ENCODE peak calls at places on chromosomes 7 and 10, in ten cellular contexts. One of them, this sample, is unnamed.

GRCh38 chr7:149662591-149663095 is 110.7 kb downstream of the ZNF467 start:
- DNase-seq in substantia nigra: no peak
- DNase-seq in HL-60: peak
- DNase-seq in tibial nerve: peak
- DNase-seq in heart left ventricle: peak
- DNase-seq in T-helper 9 cell: peak
- DNase-seq in fibroblast of lung: peak
- DNase-seq in cardiac muscle cell: peak
- DNase-seq in fibroblast of mammary gland: peak
- DNase-seq in H54: peak
- DNase-seq in this sample: no peak

GRCh38 chr7:87344446-87344845 is 1.0 kb upstream of the CROT start:
- DNase-seq in heart left ventricle: no peak
- DNase-seq in H54: no peak
- DNase-seq in fibroblast of lung: no peak
- DNase-seq in T-helper 9 cell: no peak
- DNase-seq in cardiac muscle cell: no peak
- DNase-seq in tibial nerve: no peak
- DNase-seq in fibroblast of mammary gland: no peak
- DNase-seq in HL-60: no peak
- DNase-seq in substantia nigra: no peak
- DNase-seq in this sample: no peak

GRCh38 chr7:151408839-151409554 is 841 bp downstream of the WDR86 start:
- DNase-seq in tibial nerve: no peak
- DNase-seq in fibroblast of lung: peak
- DNase-seq in fibroblast of mammary gland: peak
- DNase-seq in cardiac muscle cell: peak
- DNase-seq in substantia nigra: no peak
- DNase-seq in H54: no peak
- DNase-seq in HL-60: no peak
- DNase-seq in T-helper 9 cell: peak
- DNase-seq in heart left ventricle: no peak
- DNase-seq in this sample: no peak

GRCh38 chr7:157441023-157441399 is 104.2 kb downstream of the DNAJB6 start:
- DNase-seq in HL-60: no peak
- DNase-seq in H54: no peak
- DNase-seq in heart left ventricle: no peak
- DNase-seq in tibial nerve: no peak
- DNase-seq in fibroblast of lung: no peak
- DNase-seq in fibroblast of mammary gland: no peak
- DNase-seq in cardiac muscle cell: no peak
- DNase-seq in substantia nigra: no peak
- DNase-seq in T-helper 9 cell: no peak
- DNase-seq in this sample: no peak

GRCh38 chr7:48938539-48938938 is 14.2 kb downstream of the CDC14C start:
- DNase-seq in heart left ventricle: peak
- DNase-seq in cardiac muscle cell: peak
- DNase-seq in T-helper 9 cell: no peak
- DNase-seq in fibroblast of mammary gland: peak
- DNase-seq in H54: peak
- DNase-seq in tibial nerve: peak
- DNase-seq in HL-60: no peak
- DNase-seq in fibroblast of lung: peak
- DNase-seq in substantia nigra: no peak
- DNase-seq in this sample: peak

GRCh38 chr7:41629711-41630111 is 73.2 kb downstream of the INHBA start:
- DNase-seq in HL-60: no peak
- DNase-seq in heart left ventricle: no peak
- DNase-seq in fibroblast of lung: peak
- DNase-seq in T-helper 9 cell: no peak
- DNase-seq in substantia nigra: no peak
- DNase-seq in cardiac muscle cell: no peak
- DNase-seq in fibroblast of mammary gland: peak
- DNase-seq in H54: no peak
- DNase-seq in tibial nerve: no peak
- DNase-seq in this sample: no peak

GRCh38 chr7:132891554-132891953 is 190.3 kb downstream of the CHCHD3 start:
- DNase-seq in cardiac muscle cell: no peak
- DNase-seq in HL-60: no peak
- DNase-seq in T-helper 9 cell: no peak
- DNase-seq in H54: no peak
- DNase-seq in substantia nigra: no peak
- DNase-seq in tibial nerve: no peak
- DNase-seq in fibroblast of lung: no peak
- DNase-seq in fibroblast of mammary gland: no peak
- DNase-seq in heart left ventricle: no peak
- DNase-seq in this sample: no peak

GRCh38 chr10:104029528-104029875 is 56.2 kb downstream of the COL17A1 start:
- DNase-seq in T-helper 9 cell: no peak
- DNase-seq in fibroblast of mammary gland: peak
- DNase-seq in H54: no peak
- DNase-seq in tibial nerve: peak
- DNase-seq in cardiac muscle cell: peak
- DNase-seq in fibroblast of lung: no peak
- DNase-seq in substantia nigra: no peak
- DNase-seq in heart left ventricle: peak
- DNase-seq in HL-60: no peak
- DNase-seq in this sample: no peak

GRCh38 chr10:119761106-119761505 is 35.3 kb downstream of the INPP5F start:
- DNase-seq in fibroblast of lung: peak
- DNase-seq in tibial nerve: no peak
- DNase-seq in HL-60: no peak
- DNase-seq in cardiac muscle cell: peak
- DNase-seq in heart left ventricle: no peak
- DNase-seq in T-helper 9 cell: no peak
- DNase-seq in H54: peak
- DNase-seq in fibroblast of mammary gland: peak
- DNase-seq in substantia nigra: no peak
- DNase-seq in this sample: peak

GRCh38 chr7:53426145-53426750 is 390.8 kb downstream of the POM121L12 start:
- DNase-seq in fibroblast of mammary gland: no peak
- DNase-seq in cardiac muscle cell: no peak
- DNase-seq in T-helper 9 cell: no peak
- DNase-seq in tibial nerve: no peak
- DNase-seq in HL-60: no peak
- DNase-seq in heart left ventricle: no peak
- DNase-seq in fibroblast of lung: no peak
- DNase-seq in substantia nigra: no peak
- DNase-seq in H54: no peak
- DNase-seq in this sample: no peak

GRCh38 chr10:117424789-117425649 is 49.8 kb upstream of the PDZD8 start:
- DNase-seq in cardiac muscle cell: no peak
- DNase-seq in tibial nerve: no peak
- DNase-seq in substantia nigra: no peak
- DNase-seq in H54: no peak
- DNase-seq in heart left ventricle: no peak
- DNase-seq in T-helper 9 cell: no peak
- DNase-seq in fibroblast of lung: no peak
- DNase-seq in HL-60: no peak
- DNase-seq in fibroblast of mammary gland: no peak
- DNase-seq in this sample: no peak

GRCh38 chr7:45922810-45923209 is 1.7 kb upstream of the IGFBP3 start:
- DNase-seq in cardiac muscle cell: peak
- DNase-seq in fibroblast of lung: peak
- DNase-seq in fibroblast of mammary gland: no peak
- DNase-seq in tibial nerve: no peak
- DNase-seq in HL-60: no peak
- DNase-seq in H54: no peak
- DNase-seq in heart left ventricle: peak
- DNase-seq in substantia nigra: no peak
- DNase-seq in T-helper 9 cell: no peak
- DNase-seq in this sample: no peak

GRCh38 chr10:48551796-48552591 is 52.9 kb downstream of the ARHGAP22 start:
- DNase-seq in substantia nigra: no peak
- DNase-seq in tibial nerve: peak
- DNase-seq in fibroblast of mammary gland: peak
- DNase-seq in T-helper 9 cell: no peak
- DNase-seq in heart left ventricle: peak
- DNase-seq in fibroblast of lung: peak
- DNase-seq in H54: peak
- DNase-seq in cardiac muscle cell: peak
- DNase-seq in HL-60: peak
- DNase-seq in this sample: no peak

GRCh38 chr7:27166475-27167169 is 1.3 kb upstream of the HOXA9 start:
- DNase-seq in substantia nigra: no peak
- DNase-seq in cardiac muscle cell: no peak
- DNase-seq in T-helper 9 cell: no peak
- DNase-seq in HL-60: no peak
- DNase-seq in H54: no peak
- DNase-seq in fibroblast of mammary gland: peak
- DNase-seq in fibroblast of lung: no peak
- DNase-seq in tibial nerve: no peak
- DNase-seq in heart left ventricle: no peak
- DNase-seq in this sample: no peak

GRCh38 chr10:103693070-103693811 is 162.1 kb downstream of the SH3PXD2A start:
- DNase-seq in substantia nigra: no peak
- DNase-seq in heart left ventricle: no peak
- DNase-seq in tibial nerve: no peak
- DNase-seq in H54: no peak
- DNase-seq in fibroblast of mammary gland: no peak
- DNase-seq in cardiac muscle cell: no peak
- DNase-seq in fibroblast of lung: peak
- DNase-seq in HL-60: no peak
- DNase-seq in T-helper 9 cell: peak
- DNase-seq in this sample: no peak

GRCh38 chr10:46520381-46520780 is 36.1 kb downstream of the GPRIN2 start:
- DNase-seq in cardiac muscle cell: no peak
- DNase-seq in substantia nigra: no peak
- DNase-seq in fibroblast of mammary gland: no peak
- DNase-seq in heart left ventricle: no peak
- DNase-seq in T-helper 9 cell: no peak
- DNase-seq in HL-60: no peak
- DNase-seq in tibial nerve: no peak
- DNase-seq in fibroblast of lung: no peak
- DNase-seq in H54: no peak
- DNase-seq in this sample: no peak

GRCh38 chr10:117664288-117664687 is 121.7 kb downstream of the EMX2 start:
- DNase-seq in H54: no peak
- DNase-seq in T-helper 9 cell: no peak
- DNase-seq in HL-60: no peak
- DNase-seq in fibroblast of mammary gland: no peak
- DNase-seq in fibroblast of lung: no peak
- DNase-seq in tibial nerve: no peak
- DNase-seq in cardiac muscle cell: no peak
- DNase-seq in heart left ventricle: no peak
- DNase-seq in substantia nigra: no peak
- DNase-seq in this sample: no peak

GRCh38 chr10:23370106-23370505 is 25.5 kb upstream of the C10orf67 start:
- DNase-seq in HL-60: no peak
- DNase-seq in fibroblast of mammary gland: no peak
- DNase-seq in tibial nerve: no peak
- DNase-seq in T-helper 9 cell: no peak
- DNase-seq in substantia nigra: no peak
- DNase-seq in cardiac muscle cell: peak
- DNase-seq in fibroblast of lung: peak
- DNase-seq in H54: no peak
- DNase-seq in heart left ventricle: no peak
- DNase-seq in this sample: no peak

GRCh38 chr10:102919237-102919959 is 1.3 kb downstream of the CNNM2 start:
- DNase-seq in heart left ventricle: no peak
- DNase-seq in tibial nerve: no peak
- DNase-seq in T-helper 9 cell: no peak
- DNase-seq in fibroblast of lung: peak
- DNase-seq in cardiac muscle cell: peak
- DNase-seq in H54: no peak
- DNase-seq in fibroblast of mammary gland: peak
- DNase-seq in HL-60: no peak
- DNase-seq in substantia nigra: peak
- DNase-seq in this sample: no peak

GRCh38 chr10:16950686-16951681 is 133.8 kb upstream of the RSU1 start:
- DNase-seq in cardiac muscle cell: peak
- DNase-seq in fibroblast of lung: peak
- DNase-seq in heart left ventricle: no peak
- DNase-seq in H54: peak
- DNase-seq in HL-60: no peak
- DNase-seq in substantia nigra: no peak
- DNase-seq in fibroblast of mammary gland: peak
- DNase-seq in T-helper 9 cell: no peak
- DNase-seq in tibial nerve: no peak
- DNase-seq in this sample: peak

GRCh38 chr10:86110156-86110786 is 256.3 kb downstream of the GRID1 start:
- DNase-seq in cardiac muscle cell: no peak
- DNase-seq in H54: no peak
- DNase-seq in fibroblast of lung: no peak
- DNase-seq in T-helper 9 cell: no peak
- DNase-seq in HL-60: no peak
- DNase-seq in substantia nigra: no peak
- DNase-seq in fibroblast of mammary gland: no peak
- DNase-seq in heart left ventricle: no peak
- DNase-seq in tibial nerve: no peak
- DNase-seq in this sample: no peak

GRCh38 chr7:141551773-141552162 is 558 bp downstream of the AGK start:
- DNase-seq in heart left ventricle: no peak
- DNase-seq in fibroblast of mammary gland: no peak
- DNase-seq in fibroblast of lung: peak
- DNase-seq in H54: no peak
- DNase-seq in substantia nigra: no peak
- DNase-seq in tibial nerve: no peak
- DNase-seq in T-helper 9 cell: no peak
- DNase-seq in HL-60: no peak
- DNase-seq in cardiac muscle cell: peak
- DNase-seq in this sample: no peak

GRCh38 chr7:135692055-135692454 is 29.7 kb downstream of the STMP1 start:
- DNase-seq in fibroblast of lung: peak
- DNase-seq in cardiac muscle cell: no peak
- DNase-seq in H54: no peak
- DNase-seq in T-helper 9 cell: no peak
- DNase-seq in fibroblast of mammary gland: no peak
- DNase-seq in substantia nigra: no peak
- DNase-seq in HL-60: peak
- DNase-seq in heart left ventricle: no peak
- DNase-seq in tibial nerve: no peak
- DNase-seq in this sample: no peak

GRCh38 chr7:127392182-127392565 is 334 bp downstream of the ZNF800 start:
- DNase-seq in substantia nigra: no peak
- DNase-seq in HL-60: peak
- DNase-seq in T-helper 9 cell: peak
- DNase-seq in H54: peak
- DNase-seq in cardiac muscle cell: peak
- DNase-seq in tibial nerve: no peak
- DNase-seq in heart left ventricle: peak
- DNase-seq in fibroblast of mammary gland: peak
- DNase-seq in fibroblast of lung: peak
- DNase-seq in this sample: no peak

GRCh38 chr10:122139627-122140151 is 131.4 kb upstream of the BTBD16 start:
- DNase-seq in fibroblast of mammary gland: peak
- DNase-seq in T-helper 9 cell: no peak
- DNase-seq in cardiac muscle cell: peak
- DNase-seq in heart left ventricle: peak
- DNase-seq in H54: no peak
- DNase-seq in HL-60: no peak
- DNase-seq in fibroblast of lung: no peak
- DNase-seq in tibial nerve: no peak
- DNase-seq in substantia nigra: no peak
- DNase-seq in this sample: no peak

GRCh38 chr7:98802088-98802780 is 67.6 kb downstream of the TMEM130 start:
- DNase-seq in HL-60: peak
- DNase-seq in tibial nerve: peak
- DNase-seq in cardiac muscle cell: peak
- DNase-seq in H54: no peak
- DNase-seq in substantia nigra: no peak
- DNase-seq in fibroblast of lung: peak
- DNase-seq in fibroblast of mammary gland: peak
- DNase-seq in heart left ventricle: peak
- DNase-seq in T-helper 9 cell: no peak
- DNase-seq in this sample: peak

GRCh38 chr10:90032519-90032918 is 331.1 kb downstream of the KIF20B start:
- DNase-seq in H54: no peak
- DNase-seq in fibroblast of lung: peak
- DNase-seq in tibial nerve: no peak
- DNase-seq in T-helper 9 cell: no peak
- DNase-seq in heart left ventricle: no peak
- DNase-seq in substantia nigra: no peak
- DNase-seq in HL-60: no peak
- DNase-seq in cardiac muscle cell: peak
- DNase-seq in fibroblast of mammary gland: no peak
- DNase-seq in this sample: no peak

GRCh38 chr10:5976689-5977470 is 463 bp downstream of the IL15RA start:
- DNase-seq in fibroblast of lung: peak
- DNase-seq in T-helper 9 cell: peak
- DNase-seq in substantia nigra: peak
- DNase-seq in HL-60: no peak
- DNase-seq in tibial nerve: no peak
- DNase-seq in heart left ventricle: peak
- DNase-seq in cardiac muscle cell: peak
- DNase-seq in fibroblast of mammary gland: peak
- DNase-seq in H54: no peak
- DNase-seq in this sample: no peak

This sample was measured in non-pigmented ciliary epithelial cell.